ENCODE peak calls at places on chromosomes 6 and 20, in four cellular contexts. One of them, this sample, is unnamed.

GRCh38 chr20:34886122-34886521 is 9.7 kb downstream of the ACSS2 start:
- DNase-seq in heart left ventricle: no peak
- DNase-seq in GM20000: no peak
- DNase-seq in mammary epithelial cell: no peak
- DNase-seq in this sample: no peak

GRCh38 chr6:12813321-12813720 is 96.8 kb downstream of the PHACTR1 start:
- DNase-seq in heart left ventricle: no peak
- DNase-seq in GM20000: no peak
- DNase-seq in mammary epithelial cell: no peak
- DNase-seq in this sample: no peak

GRCh38 chr6:32294566-32294965 is 70.7 kb upstream of the NOTCH4 start:
- DNase-seq in heart left ventricle: no peak
- DNase-seq in GM20000: no peak
- DNase-seq in mammary epithelial cell: no peak
- DNase-seq in this sample: no peak

GRCh38 chr20:2872304-2873009 is 824 bp upstream of the PTPRA start:
- DNase-seq in mammary epithelial cell: peak
- DNase-seq in heart left ventricle: peak
- DNase-seq in GM20000: peak
- DNase-seq in this sample: peak

GRCh38 chr6:12047304-12047703 is 35.2 kb downstream of the HIVEP1 start:
- DNase-seq in heart left ventricle: peak
- DNase-seq in GM20000: peak
- DNase-seq in mammary epithelial cell: no peak
- DNase-seq in this sample: no peak

GRCh38 chr20:1809611-1810510 is 85.3 kb upstream of the SIRPA start:
- DNase-seq in heart left ventricle: no peak
- DNase-seq in GM20000: no peak
- DNase-seq in mammary epithelial cell: peak
- DNase-seq in this sample: no peak

GRCh38 chr20:2449386-2449785 is 21.2 kb downstream of the SNRPB start:
- DNase-seq in GM20000: no peak
- DNase-seq in mammary epithelial cell: peak
- DNase-seq in heart left ventricle: no peak
- DNase-seq in this sample: no peak

GRCh38 chr6:33851959-33852358 is 48.2 kb upstream of the MLN start:
- DNase-seq in GM20000: no peak
- DNase-seq in mammary epithelial cell: no peak
- DNase-seq in heart left ventricle: no peak
- DNase-seq in this sample: no peak

GRCh38 chr6:129671442-129672344 is 38.3 kb downstream of the ARHGAP18 start:
- DNase-seq in heart left ventricle: no peak
- DNase-seq in mammary epithelial cell: no peak
- DNase-seq in GM20000: peak
- DNase-seq in this sample: peak
- TF ChIP-seq CTCF in heart left ventricle: peak
- TF ChIP-seq CTCF in mammary epithelial cell: no peak
- TF ChIP-seq CTCF in GM20000: peak
- TF ChIP-seq CTCF in this sample: no peak

GRCh38 chr20:44736170-44737021 is 9.3 kb upstream of the KCNK15 start:
- DNase-seq in mammary epithelial cell: peak
- DNase-seq in heart left ventricle: no peak
- DNase-seq in GM20000: peak
- DNase-seq in this sample: peak
- TF ChIP-seq CTCF in mammary epithelial cell: no peak
- TF ChIP-seq CTCF in heart left ventricle: no peak
- TF ChIP-seq CTCF in GM20000: no peak
- TF ChIP-seq CTCF in this sample: no peak

DNA sequence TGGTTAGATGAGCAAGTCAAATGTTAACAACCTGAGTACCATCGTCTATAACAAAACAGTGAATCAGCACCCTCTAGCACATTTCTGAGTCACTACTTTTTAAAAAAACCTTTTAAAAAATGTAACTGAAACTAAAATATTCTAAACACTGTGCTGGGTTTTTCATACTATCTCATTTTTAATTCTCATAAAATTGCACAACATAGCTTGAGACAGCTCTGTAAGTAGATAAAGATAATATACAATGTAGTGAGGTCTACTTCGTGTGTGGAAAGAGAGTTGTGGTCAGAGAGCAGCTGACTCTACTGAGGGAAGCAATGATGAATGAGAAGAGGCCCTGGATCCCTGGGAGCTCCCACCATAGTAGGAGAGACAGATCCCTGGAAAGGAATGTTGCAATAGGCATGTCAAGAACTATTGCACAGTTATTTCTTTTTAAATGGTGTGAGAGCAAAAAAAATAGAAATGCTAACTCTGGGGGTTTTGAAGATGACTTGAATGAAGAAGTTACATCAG is 13.6 kb upstream of the CALHM6 start:
- DNase-seq in heart left ventricle: no peak
- DNase-seq in mammary epithelial cell: peak
- DNase-seq in GM20000: no peak
- DNase-seq in this sample: no peak
- TF ChIP-seq CTCF in heart left ventricle: no peak
- TF ChIP-seq CTCF in mammary epithelial cell: no peak
- TF ChIP-seq CTCF in GM20000: no peak
- TF ChIP-seq CTCF in this sample: no peak

DNA sequence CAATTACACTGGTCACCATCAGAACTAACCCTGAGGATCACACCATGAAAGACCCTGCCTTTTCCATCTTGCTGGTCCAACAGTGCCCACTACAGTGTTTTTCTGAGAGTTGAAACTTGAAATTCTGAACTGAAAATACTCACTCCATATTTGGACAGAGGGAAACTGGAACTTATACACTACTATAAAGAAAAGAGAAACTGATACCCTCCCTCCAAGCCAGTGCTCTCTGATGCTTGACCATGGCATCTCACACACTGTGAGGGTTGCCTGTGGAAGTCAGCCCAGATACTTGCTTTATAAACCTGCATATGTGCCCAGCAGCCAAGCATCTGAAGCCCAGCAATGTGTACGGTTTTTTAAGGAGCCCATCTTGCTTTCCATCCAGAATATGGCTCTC is 108.7 kb downstream of the FOXA2 start:
- DNase-seq in mammary epithelial cell: no peak
- DNase-seq in heart left ventricle: no peak
- DNase-seq in GM20000: peak
- DNase-seq in this sample: no peak
- TF ChIP-seq CTCF in mammary epithelial cell: no peak
- TF ChIP-seq CTCF in heart left ventricle: no peak
- TF ChIP-seq CTCF in GM20000: no peak
- TF ChIP-seq CTCF in this sample: no peak

GRCh38 chr6:127859956-127860355 is 40.9 kb downstream of the THEMIS start:
- DNase-seq in heart left ventricle: no peak
- DNase-seq in GM20000: no peak
- DNase-seq in mammary epithelial cell: no peak
- DNase-seq in this sample: no peak

GRCh38 chr6:127854009-127854408 is 46.8 kb downstream of the THEMIS start:
- DNase-seq in heart left ventricle: no peak
- DNase-seq in mammary epithelial cell: no peak
- DNase-seq in GM20000: no peak
- DNase-seq in this sample: no peak

GRCh38 chr6:127857051-127857637 is 43.7 kb downstream of the THEMIS start:
- DNase-seq in GM20000: no peak
- DNase-seq in heart left ventricle: no peak
- DNase-seq in mammary epithelial cell: no peak
- DNase-seq in this sample: no peak

GRCh38 chr6:127858992-127859391 is 41.9 kb downstream of the THEMIS start:
- DNase-seq in heart left ventricle: no peak
- DNase-seq in mammary epithelial cell: no peak
- DNase-seq in GM20000: no peak
- DNase-seq in this sample: no peak

DNA sequence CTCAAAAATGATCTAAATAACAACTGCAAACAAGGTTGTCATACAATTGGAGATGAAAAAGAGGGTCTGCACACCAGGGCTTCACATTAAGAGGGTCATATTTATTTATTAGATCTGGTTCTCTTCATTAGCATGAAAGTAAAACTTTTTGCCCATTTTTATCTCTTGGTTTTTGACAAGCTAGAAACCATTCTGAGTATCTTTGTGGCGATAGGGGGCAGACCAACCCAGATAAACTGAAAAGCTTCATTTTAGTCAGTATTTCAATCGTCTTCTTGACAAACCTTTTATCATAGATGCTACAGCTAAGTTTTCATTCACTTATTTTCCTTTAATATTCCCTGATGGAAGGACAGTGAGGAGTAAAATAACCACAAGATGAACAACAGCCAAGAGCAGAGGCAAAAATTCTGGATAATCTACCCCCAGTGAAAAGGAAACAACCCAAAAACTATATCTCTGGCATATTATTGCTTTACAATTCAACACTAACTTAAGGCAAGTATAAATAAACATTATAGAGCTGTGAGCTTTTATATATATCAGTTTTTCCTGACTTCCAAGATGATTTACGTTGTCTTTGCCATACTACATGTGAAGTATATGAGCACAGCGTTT is 45.2 kb downstream of the THEMIS start:
- DNase-seq in heart left ventricle: no peak
- DNase-seq in GM20000: no peak
- DNase-seq in mammary epithelial cell: no peak
- DNase-seq in this sample: no peak
- TF ChIP-seq CTCF in heart left ventricle: peak
- TF ChIP-seq CTCF in GM20000: peak
- TF ChIP-seq CTCF in mammary epithelial cell: peak
- TF ChIP-seq CTCF in this sample: no peak

GRCh38 chr20:53154540-53154939 is 182.4 kb downstream of the TSHZ2 start:
- DNase-seq in GM20000: no peak
- DNase-seq in heart left ventricle: no peak
- DNase-seq in mammary epithelial cell: peak
- DNase-seq in this sample: no peak

GRCh38 chr20:53161473-53161872 is 189.3 kb downstream of the TSHZ2 start:
- DNase-seq in GM20000: no peak
- DNase-seq in mammary epithelial cell: peak
- DNase-seq in heart left ventricle: no peak
- DNase-seq in this sample: no peak

GRCh38 chr20:53159144-53159543 is 187.0 kb downstream of the TSHZ2 start:
- DNase-seq in mammary epithelial cell: no peak
- DNase-seq in heart left ventricle: no peak
- DNase-seq in GM20000: no peak
- DNase-seq in this sample: no peak

GRCh38 chr20:53161073-53161472 is 188.9 kb downstream of the TSHZ2 start:
- DNase-seq in mammary epithelial cell: no peak
- DNase-seq in heart left ventricle: no peak
- DNase-seq in GM20000: no peak
- DNase-seq in this sample: no peak

DNA sequence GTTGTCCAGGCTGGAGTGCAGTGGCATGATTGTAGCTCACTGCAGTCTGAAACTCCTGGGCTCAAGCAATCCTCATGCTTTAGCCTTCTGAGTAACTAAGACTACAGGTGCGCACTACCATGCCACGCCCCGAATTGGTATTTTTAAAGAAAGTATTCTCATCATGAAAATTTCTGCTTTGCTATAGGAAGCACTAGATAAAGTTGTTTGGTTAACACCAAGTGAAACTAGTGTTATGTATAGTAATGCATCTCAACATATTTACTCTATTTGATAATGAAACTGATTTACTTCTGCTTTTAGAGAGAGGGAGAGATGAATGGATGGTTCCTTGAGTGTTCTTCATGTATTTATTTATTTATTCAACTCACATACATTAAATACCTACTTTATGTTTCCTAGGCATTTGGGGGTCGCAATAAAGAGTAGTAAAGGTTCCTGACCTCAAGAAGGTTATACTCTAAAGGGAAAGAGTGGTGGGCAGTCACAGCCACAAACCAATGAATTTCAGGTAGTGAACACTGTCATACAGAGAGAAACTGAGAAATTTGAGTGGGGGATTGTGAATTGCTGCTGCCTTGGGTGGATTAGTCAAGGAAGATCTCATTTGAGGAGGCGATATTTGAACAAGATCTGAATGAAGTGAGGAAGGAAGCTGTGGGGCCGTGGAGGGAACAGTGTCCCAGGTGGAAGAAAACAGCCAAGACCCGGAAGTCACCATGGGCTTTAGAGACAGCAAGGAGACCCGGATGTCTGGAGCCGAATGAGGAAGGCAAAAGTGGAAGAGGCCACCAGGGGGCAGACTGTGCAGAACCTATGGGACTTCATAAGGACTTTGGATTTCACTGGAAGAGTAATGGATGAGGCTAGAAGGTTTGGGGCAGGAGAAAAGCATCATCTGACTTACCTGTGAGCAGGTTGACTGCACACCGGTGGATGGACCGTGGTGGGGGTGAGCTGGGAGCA is 185.6 kb downstream of the TSHZ2 start:
- DNase-seq in heart left ventricle: no peak
- DNase-seq in GM20000: peak
- DNase-seq in mammary epithelial cell: peak
- DNase-seq in this sample: peak
- TF ChIP-seq CTCF in heart left ventricle: peak
- TF ChIP-seq CTCF in GM20000: peak
- TF ChIP-seq CTCF in mammary epithelial cell: peak
- TF ChIP-seq CTCF in this sample: no peak

GRCh38 chr20:44911264-44911921 is 1.5 kb downstream of the PABPC1L start:
- DNase-seq in mammary epithelial cell: peak
- DNase-seq in heart left ventricle: no peak
- DNase-seq in GM20000: peak
- DNase-seq in this sample: peak
- TF ChIP-seq CTCF in mammary epithelial cell: no peak
- TF ChIP-seq CTCF in heart left ventricle: peak
- TF ChIP-seq CTCF in GM20000: peak
- TF ChIP-seq CTCF in this sample: no peak

DNA sequence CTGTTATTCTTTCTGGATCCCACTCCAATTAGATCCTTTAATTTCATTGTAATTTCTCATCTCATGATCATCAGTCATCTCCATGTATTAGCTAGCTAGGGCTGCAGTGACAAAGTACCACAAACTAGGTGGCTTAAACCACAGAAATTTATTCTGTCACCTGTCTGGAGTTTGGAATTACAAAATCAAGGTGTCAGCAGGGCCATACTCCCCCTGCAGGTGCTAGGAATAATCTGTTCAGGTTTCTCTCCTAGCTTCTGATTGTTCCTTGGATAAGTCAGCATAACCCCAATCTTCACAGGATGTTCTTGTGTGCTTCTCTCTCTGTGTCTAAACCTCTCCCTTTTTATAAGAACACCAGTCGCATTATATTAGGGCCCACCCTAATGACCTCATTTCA is 40.4 kb downstream of the BEND6 start:
- DNase-seq in heart left ventricle: no peak
- DNase-seq in mammary epithelial cell: peak
- DNase-seq in GM20000: no peak
- DNase-seq in this sample: no peak
- TF ChIP-seq CTCF in heart left ventricle: no peak
- TF ChIP-seq CTCF in mammary epithelial cell: peak
- TF ChIP-seq CTCF in GM20000: no peak
- TF ChIP-seq CTCF in this sample: no peak

GRCh38 chr6:111843347-111844147 is 29.7 kb downstream of the FYN start:
- DNase-seq in mammary epithelial cell: no peak
- DNase-seq in heart left ventricle: no peak
- DNase-seq in GM20000: no peak
- DNase-seq in this sample: no peak

GRCh38 chr6:111844376-111844775 is 28.9 kb downstream of the FYN start:
- DNase-seq in heart left ventricle: no peak
- DNase-seq in mammary epithelial cell: no peak
- DNase-seq in GM20000: peak
- DNase-seq in this sample: no peak

GRCh38 chr6:111845441-111845871 is 27.8 kb downstream of the FYN start:
- DNase-seq in GM20000: peak
- DNase-seq in heart left ventricle: no peak
- DNase-seq in mammary epithelial cell: no peak
- DNase-seq in this sample: no peak

GRCh38 chr6:111846061-111846460 is 27.2 kb downstream of the FYN start:
- DNase-seq in heart left ventricle: no peak
- DNase-seq in GM20000: no peak
- DNase-seq in mammary epithelial cell: no peak
- DNase-seq in this sample: no peak

GRCh38 chr6:111844921-111845320 is 28.3 kb downstream of the FYN start:
- DNase-seq in heart left ventricle: no peak
- DNase-seq in mammary epithelial cell: no peak
- DNase-seq in GM20000: no peak
- DNase-seq in this sample: no peak
- TF ChIP-seq CTCF in heart left ventricle: peak
- TF ChIP-seq CTCF in mammary epithelial cell: no peak
- TF ChIP-seq CTCF in GM20000: no peak
- TF ChIP-seq CTCF in this sample: no peak

This sample was measured in lung.